ENCODE peak calls at places on chromosomes 6 and 20, in four cellular contexts. H is breast epithelium, Z is osteoblast, U is SJSA1. L is an unnamed sample.

GRCh38 chr6:117174835-117175360 is 90.5 kb upstream of the VGLL2 start:
- DNase-seq in H (no peak), U (no peak), Z (no peak), L (no peak)

GRCh38 chr20:33992145-33992922 is 1.4 kb upstream of the RALY start:
- DNase-seq in H (no peak), Z (peak), U (no peak), L (no peak)

GRCh38 chr6:37580164-37580955 is 80.7 kb upstream of the CCDC167 start:
- DNase-seq in Z (peak), H (no peak), U (peak), L (no peak)

GRCh38 chr6:99603421-99604160 is 3.0 kb upstream of the PRDM13 start:
- DNase-seq in H (no peak), Z (no peak), U (no peak), L (no peak)

GRCh38 chr6:20953019-20953418 is 418.8 kb downstream of the CDKAL1 start:
- DNase-seq in H (no peak), Z (no peak), U (no peak), L (no peak)

GRCh38 chr6:41488392-41489129 is 57.6 kb upstream of the FOXP4 start:
- DNase-seq in H (no peak), Z (peak), U (peak), L (no peak)

GRCh38 chr6:8627085-8627861 is 191.9 kb upstream of the SLC35B3 start:
- DNase-seq in H (no peak), U (no peak), Z (no peak), L (no peak)

GRCh38 chr6:169168706-169169105 is 84.9 kb downstream of the THBS2 start:
- DNase-seq in Z (no peak), H (no peak), U (no peak), L (no peak)

GRCh38 chr6:168508903-168509302 is 67.9 kb downstream of the SMOC2 start:
- DNase-seq in U (no peak), Z (no peak), H (no peak), L (no peak)

GRCh38 chr20:10671850-10672578 is 1.8 kb downstream of the JAG1 start:
- DNase-seq in Z (peak), H (peak), U (no peak), L (peak)

GRCh38 chr20:57409672-57410397 is 18.6 kb downstream of the RBM38 start:
- DNase-seq in U (no peak), H (no peak), Z (no peak), L (no peak)
- H3K27ac ChIP-seq in U (no peak), H (no peak), Z (no peak), L (no peak)

DNA sequence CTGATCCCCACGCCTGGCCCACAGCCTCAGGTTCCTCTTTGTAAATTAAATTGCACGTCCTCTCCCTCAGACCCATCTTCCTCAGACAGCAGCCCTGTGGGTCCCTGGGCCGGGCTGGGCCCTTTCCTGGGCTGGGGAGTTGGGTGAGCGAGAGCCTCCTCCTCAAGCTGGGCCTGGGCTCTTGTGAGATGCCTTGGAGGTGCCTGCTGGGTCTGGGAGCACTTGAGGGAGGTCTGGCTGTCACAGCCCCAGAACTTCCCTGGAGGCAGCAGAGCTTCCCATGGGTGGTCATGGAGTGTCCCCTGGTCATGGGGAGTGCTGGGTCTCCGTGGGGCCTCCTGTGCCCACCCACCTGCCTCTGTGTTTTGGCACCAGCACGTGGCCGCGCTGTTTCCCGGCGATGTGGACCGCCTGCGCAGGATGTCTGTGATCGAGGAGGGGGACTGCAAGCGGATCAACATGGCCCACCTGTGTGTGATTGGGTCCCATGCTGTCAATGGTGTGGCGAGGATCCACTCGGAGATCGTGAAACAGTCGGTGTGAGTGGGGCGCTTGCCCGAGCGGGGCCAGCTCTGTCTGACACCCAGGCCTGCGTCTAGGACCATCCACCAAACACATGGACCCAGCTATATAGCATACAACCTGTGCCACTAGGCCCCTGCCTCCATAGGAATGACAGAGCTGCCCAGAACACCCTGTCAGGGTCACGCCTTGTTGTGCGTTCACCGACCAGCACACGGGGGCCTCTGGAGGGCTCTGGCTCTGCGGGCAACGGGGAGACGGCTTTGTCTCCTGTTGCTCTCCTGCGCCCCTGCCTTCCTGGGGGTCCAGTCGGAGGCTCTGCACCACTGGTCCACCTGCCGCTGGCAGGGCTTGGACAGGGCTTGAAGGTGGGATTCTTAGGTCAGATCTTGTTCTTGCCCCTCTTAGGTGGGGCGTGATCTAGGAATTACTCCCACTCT is 33.0 kb downstream of the PYGB start:
- DNase-seq in Z (peak), H (peak), U (no peak), L (no peak)
- H3K27ac ChIP-seq in Z (no peak), H (peak), U (no peak), L (no peak)

GRCh38 chr20:46084805-46085792 is 4.7 kb downstream of the NCOA5 start:
- DNase-seq in H (no peak), Z (no peak), U (peak), L (no peak)
- H3K27ac ChIP-seq in H (peak), Z (no peak), U (no peak), L (no peak)

DNA sequence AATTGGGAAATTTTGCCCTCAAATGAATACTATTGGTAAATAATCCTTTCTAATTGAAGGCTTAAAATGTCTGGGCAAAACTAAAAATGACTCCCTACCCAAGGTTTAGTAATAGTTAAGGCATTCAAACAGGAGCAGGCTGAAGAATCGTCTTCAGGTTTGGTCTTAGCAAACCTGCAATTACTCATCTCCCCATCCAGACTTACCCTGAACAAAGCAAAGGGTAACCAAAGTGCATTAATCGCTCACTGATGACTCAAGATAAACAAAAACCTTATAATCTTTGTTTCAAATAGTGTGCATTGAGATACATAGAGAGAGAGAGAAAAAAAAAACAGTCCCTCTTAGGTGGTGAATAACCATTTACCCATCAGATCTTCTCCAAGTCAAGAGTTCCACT is 225.5 kb downstream of the BMP2 start:
- DNase-seq in U (no peak), Z (no peak), H (no peak), L (no peak)
- H3K27ac ChIP-seq in U (no peak), Z (no peak), H (no peak), L (no peak)

DNA sequence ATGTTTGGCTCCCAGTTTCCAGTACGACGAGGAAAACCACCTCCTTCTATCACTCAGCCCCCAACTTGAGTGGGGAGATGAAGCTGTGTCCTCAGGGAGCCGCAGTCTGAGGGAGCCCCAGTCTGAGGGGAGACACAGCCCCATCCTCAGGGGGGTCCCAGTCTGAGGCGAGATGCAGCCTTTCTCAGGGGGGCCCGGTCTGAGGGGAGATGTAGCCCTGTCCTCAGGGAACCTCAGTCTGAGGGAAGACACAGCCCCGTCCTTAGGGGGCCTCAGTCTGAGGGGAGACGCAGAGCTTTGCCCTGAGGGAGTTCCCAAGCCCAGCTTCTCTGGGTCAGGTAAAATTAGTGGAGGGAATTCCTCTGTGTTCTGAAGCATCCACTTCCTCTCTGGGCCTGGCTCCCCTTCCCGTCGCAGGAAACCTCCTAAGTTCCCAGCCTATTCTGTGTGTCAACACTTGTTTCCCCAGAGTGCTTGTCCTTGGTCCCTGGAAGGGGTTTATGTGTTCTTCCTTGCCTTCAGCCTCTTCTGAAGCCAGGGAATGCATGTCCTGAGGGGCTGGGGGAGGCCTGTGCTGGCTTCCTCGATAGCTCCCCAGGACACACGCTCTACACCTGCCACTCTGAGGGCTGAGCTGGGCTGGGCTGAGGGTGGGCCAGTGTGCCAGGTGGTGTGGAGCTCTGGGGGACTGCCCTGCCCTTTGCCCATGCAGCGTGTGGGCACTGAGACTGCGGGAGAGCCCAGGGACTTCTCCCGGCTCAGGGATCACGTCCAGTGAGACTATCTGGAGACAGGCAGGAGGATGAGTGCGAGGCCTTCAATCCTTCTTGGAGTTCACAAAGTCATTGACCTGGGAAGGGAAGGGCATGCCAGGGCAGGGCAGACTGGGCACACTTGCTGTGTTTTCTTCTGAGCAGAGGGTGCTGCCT is 55.4 kb downstream of the VEGFA start:
- DNase-seq in H (no peak), U (no peak), Z (no peak), L (no peak)
- H3K27ac ChIP-seq in H (no peak), U (no peak), Z (no peak), L (no peak)

GRCh38 chr6:11811644-11812264 is 33.2 kb upstream of the ADTRP start:
- DNase-seq in H (no peak), U (no peak), Z (no peak), L (no peak)
- H3K27ac ChIP-seq in H (no peak), U (no peak), Z (no peak), L (no peak)

GRCh38 chr6:10522929-10523573 is 1.9 kb downstream of the GCNT2 start:
- DNase-seq in U (no peak), H (no peak), Z (no peak), L (no peak)
- H3K27ac ChIP-seq in U (no peak), H (peak), Z (no peak), L (no peak)

L was measured in substantia nigra.